ENCODE peak calls at places on chromosomes 6 and 20, in eight cellular contexts. I, X, K, E, T, H, R and O are unnamed samples.
A peak's percentile ranks its signal among the peaks of the same experiment; 100 is the strongest.

GRCh38 chr6:31399589-31400466 is 3.6 kb upstream of the MICA start:
- DNase-seq in E (peak; percentile 92), I (peak; percentile 84), H (peak; percentile 95), K (peak; percentile 91), R (peak; percentile 91), X (peak; percentile 80), T (peak; percentile 89), O (peak; percentile 63)

GRCh38 chr6:11217360-11218076 is 14.9 kb downstream of the NEDD9 start:
- DNase-seq in H (no peak), R (no peak), X (no peak), E (peak; percentile 20), I (no peak), K (no peak), T (no peak), O (no peak)

GRCh38 chr20:20733943-20734342 is 21.5 kb upstream of the RALGAPA2 start:
- DNase-seq in X (no peak), T (no peak), I (no peak), E (no peak), K (no peak), H (no peak), R (no peak), O (peak; percentile 52)

GRCh38 chr6:109118955-109119354 is 23.6 kb downstream of the CEP57L1 start:
- DNase-seq in K (no peak), T (no peak), X (no peak), R (no peak), I (no peak), E (no peak), H (no peak), O (no peak)

GRCh38 chr6:23713211-23713610 is 412.8 kb upstream of the NRSN1 start:
- DNase-seq in I (no peak), K (no peak), X (no peak), R (no peak), H (no peak), E (no peak), T (no peak), O (no peak)

GRCh38 chr6:111591370-111591900 is 14.2 kb downstream of the TRAF3IP2 start:
- DNase-seq in E (peak; percentile 98), X (peak; percentile 100), T (peak; percentile 98), K (peak; percentile 26), R (no peak), I (no peak), H (peak; percentile 97), O (peak; percentile 85)

GRCh38 chr20:63381781-63382431 is 20.8 kb upstream of the CHRNA4 start:
- DNase-seq in E (peak; percentile 2), H (no peak), I (peak; percentile 81), K (no peak), X (no peak), R (peak; percentile 62), T (no peak), O (no peak)

GRCh38 chr6:104332407-104332806 is 527.3 kb downstream of the HACE1 start:
- DNase-seq in R (no peak), T (no peak), H (no peak), I (no peak), K (no peak), E (no peak), X (no peak), O (no peak)

GRCh38 chr6:49366539-49366938 is 96.5 kb downstream of the MMUT start:
- DNase-seq in I (no peak), K (no peak), R (no peak), X (no peak), H (no peak), T (no peak), E (no peak), O (no peak)

GRCh38 chr6:56359201-56359899 is 112.0 kb upstream of the COL21A1 start:
- DNase-seq in X (peak; percentile 79), K (no peak), H (peak; percentile 85), E (peak; percentile 87), T (peak; percentile 72), I (peak; percentile 60), R (peak; percentile 82), O (peak; percentile 53)

GRCh38 chr20:47782920-47783552 is 2.2 kb downstream of the SULF2 start:
- DNase-seq in X (no peak), E (no peak), R (no peak), T (no peak), K (no peak), H (no peak), I (no peak), O (no peak)

GRCh38 chr6:54002118-54002517 is 109.1 kb upstream of the MLIP start:
- DNase-seq in I (no peak), E (no peak), X (peak; percentile 13), K (no peak), H (no peak), T (peak; percentile 12), R (no peak), O (no peak)

GRCh38 chr6:115131709-115132490 is 789.1 kb upstream of the HS3ST5 start:
- DNase-seq in R (no peak), E (no peak), H (no peak), T (no peak), X (no peak), I (no peak), K (no peak), O (no peak)

GRCh38 chr6:28266563-28266961 is 381 bp upstream of the ZSCAN26 start:
- DNase-seq in T (no peak), I (no peak), E (no peak), X (no peak), H (no peak), K (no peak), R (no peak), O (no peak)

GRCh38 chr6:57262901-57263694 is 41.0 kb upstream of the RAB23 start:
- DNase-seq in X (peak; percentile 98), I (no peak), R (no peak), T (peak; percentile 92), K (no peak), H (peak; percentile 55), E (peak; percentile 97), O (no peak)

GRCh38 chr20:50129662-50130345 is 16.9 kb upstream of the UBE2V1 start:
- DNase-seq in X (peak; percentile 27), R (no peak), I (no peak), T (no peak), K (no peak), H (no peak), E (no peak), O (no peak)

GRCh38 chr6:35719830-35720733 is 16.8 kb upstream of the ARMC12 start:
- DNase-seq in I (peak; percentile 45), E (peak; percentile 60), R (peak; percentile 61), H (peak; percentile 48), T (peak; percentile 33), X (peak; percentile 47), K (peak; percentile 56), O (peak; percentile 76)

GRCh38 chr6:169188051-169188863 is 65.4 kb downstream of the THBS2 start:
- DNase-seq in K (no peak), X (peak; percentile 100), E (peak; percentile 98), T (peak; percentile 88), I (no peak), H (no peak), R (no peak), O (no peak)

GRCh38 chr6:17885079-17885478 is 102.4 kb downstream of the KIF13A start:
- DNase-seq in E (no peak), I (no peak), R (no peak), X (peak; percentile 19), K (no peak), H (no peak), T (no peak), O (no peak)

GRCh38 chr20:41538810-41539596 is 79.2 kb downstream of the CHD6 start:
- DNase-seq in R (no peak), H (no peak), T (no peak), K (no peak), I (no peak), X (no peak), E (no peak), O (no peak)

GRCh38 chr20:48722002-48722731 is 105.6 kb downstream of the PREX1 start:
- DNase-seq in R (no peak), I (no peak), T (peak; percentile 88), E (peak; percentile 84), H (no peak), X (peak; percentile 32), K (peak; percentile 94), O (peak; percentile 85)

GRCh38 chr6:169454204-169454871 is 200.7 kb upstream of the THBS2 start:
- DNase-seq in E (peak; percentile 72), R (no peak), K (peak; percentile 1), H (peak; percentile 83), I (no peak), T (peak; percentile 92), X (peak; percentile 94), O (no peak)

DNA sequence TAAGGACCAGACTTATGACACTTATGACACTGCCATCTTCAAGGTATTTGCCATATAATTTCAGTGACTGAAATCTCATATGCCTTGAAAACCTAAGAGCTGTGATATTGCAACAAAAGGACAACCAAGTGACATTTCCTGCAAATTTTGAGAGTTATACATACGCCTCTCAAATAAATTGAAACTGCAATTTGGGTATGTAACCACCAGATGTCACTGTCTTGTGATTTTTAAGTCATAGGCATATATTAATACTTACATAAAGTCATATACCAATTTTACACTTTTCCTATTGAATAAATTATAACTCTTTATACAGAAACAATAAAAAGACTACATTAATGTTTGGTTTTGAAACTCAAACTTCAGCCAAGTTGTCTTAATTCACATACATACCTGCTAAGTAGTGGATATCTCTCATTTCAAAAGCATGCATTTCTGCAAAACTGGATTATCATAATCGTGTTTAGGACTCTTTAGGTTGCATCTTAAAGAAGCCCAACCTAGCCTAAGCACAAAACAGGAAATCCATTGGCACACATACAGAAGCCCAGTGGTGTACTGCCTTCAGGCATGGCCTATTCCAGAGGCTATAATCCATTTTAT is 180.2 kb downstream of the PACRG start:
- DNase-seq in T (peak; percentile 32), E (peak; percentile 85), I (no peak), R (no peak), H (no peak), K (peak; percentile 22), X (peak; percentile 45), O (no peak)
- TF ChIP-seq CTCF in T (peak; percentile 16), E (peak; percentile 36), I (peak; percentile 75), R (peak; percentile 49), H (no peak), K (peak; percentile 37), X (peak; percentile 35), O (peak; percentile 69)

GRCh38 chr6:125779924-125780539 is 10.7 kb upstream of the NCOA7 start:
- DNase-seq in H (peak; percentile 87), K (peak; percentile 89), I (peak; percentile 79), R (peak; percentile 93), X (peak; percentile 92), T (peak; percentile 92), E (peak; percentile 97), O (peak; percentile 78)
- TF ChIP-seq CTCF in H (peak; percentile 31), K (no peak), I (no peak), R (peak; percentile 20), X (peak; percentile 28), T (no peak), E (peak; percentile 30), O (peak; percentile 17)

DNA sequence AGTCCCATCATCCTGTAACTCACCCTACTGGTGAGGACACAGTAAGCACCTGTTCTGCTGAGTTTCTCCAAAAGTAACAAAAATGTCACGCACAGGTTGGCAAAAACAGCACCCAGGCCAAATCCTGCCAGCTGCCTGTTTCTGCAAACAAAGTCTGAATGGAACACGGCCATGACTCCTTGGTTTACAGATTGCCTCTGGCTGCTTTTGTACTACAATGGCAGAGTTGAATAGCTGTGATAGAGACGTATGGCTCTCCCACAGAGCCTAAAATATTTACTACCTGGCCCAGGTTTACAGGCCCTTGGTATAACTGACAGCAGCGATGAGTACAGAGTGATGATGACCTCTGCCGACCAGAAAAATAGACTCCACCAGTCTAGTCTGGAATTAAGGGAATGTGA is 52.6 kb downstream of the CNKSR3 start:
- DNase-seq in T (no peak), E (no peak), K (no peak), H (no peak), R (no peak), I (no peak), X (no peak), O (no peak)
- TF ChIP-seq CTCF in T (no peak), E (no peak), K (no peak), H (no peak), R (no peak), I (no peak), X (no peak), O (no peak)

GRCh38 chr6:46490425-46491200 is 636 bp downstream of the RCAN2 start:
- DNase-seq in T (no peak), X (no peak), R (peak; percentile 84), I (peak; percentile 79), K (no peak), E (no peak), H (peak; percentile 23), O (no peak)
- TF ChIP-seq CTCF in T (peak; percentile 43), X (no peak), R (peak; percentile 14), I (peak; percentile 78), K (no peak), E (no peak), H (peak; percentile 24), O (no peak)